ENCODE peak calls at places on chromosomes 2 and 18, in seven cellular contexts. J is tibial artery; T is amniotic epithelial cell; W is GM20000; F is activated CD8-positive, alpha-beta memory T cell treated with anti-CD3 and anti-CD28 coated beads, Interleukin-2, amount 50 U/mL, for 48 hours; V is ovary; X is astrocyte of the spinal cord. B is an unnamed sample.

GRCh38 chr18:3649559-3650426 is 199.8 kb downstream of the TGIF1 start:
- DNase-seq in V (peak), W (no peak), F (no peak), T (peak), J (peak), X (peak), B (no peak)

GRCh38 chr2:68463287-68463877 is 3.7 kb downstream of the FBXO48 start:
- DNase-seq in V (no peak), W (peak), X (peak), F (no peak), T (peak), J (no peak), B (no peak)

GRCh38 chr2:100321881-100322820 is at the start of gene LONRF2:
- DNase-seq in T (peak), W (peak), V (peak), F (peak), J (no peak), X (no peak), B (peak)

GRCh38 chr2:62627667-62628066 is 77.8 kb upstream of the EHBP1 start:
- DNase-seq in X (no peak), V (no peak), J (no peak), W (no peak), T (no peak), F (no peak), B (no peak)

GRCh38 chr2:111967018-111967417 is 68.6 kb downstream of the MERTK start:
- DNase-seq in J (no peak), T (no peak), W (no peak), F (no peak), V (no peak), X (no peak), B (no peak)

GRCh38 chr2:23550553-23550952 is 165.6 kb downstream of the KLHL29 start:
- DNase-seq in X (peak), J (peak), T (no peak), F (no peak), V (no peak), W (no peak), B (no peak)

GRCh38 chr2:176160251-176161040 is 3.3 kb downstream of the HOXD3 start:
- DNase-seq in T (no peak), W (no peak), X (no peak), F (no peak), J (no peak), V (no peak), B (no peak)

GRCh38 chr2:216695401-216695821 is at the start of gene IGFBP5:
- DNase-seq in X (peak), T (peak), J (peak), W (no peak), V (peak), F (no peak), B (peak)

GRCh38 chr2:185279999-185280398 is 458.6 kb upstream of the FSIP2 start:
- DNase-seq in F (no peak), J (no peak), X (peak), T (peak), V (no peak), W (peak), B (no peak)

GRCh38 chr2:241375300-241375699 is 19.2 kb downstream of the FARP2 start:
- DNase-seq in X (no peak), J (no peak), T (no peak), V (no peak), F (no peak), W (no peak), B (no peak)

GRCh38 chr2:238606311-238606710 is 179.6 kb downstream of the ASB1 start:
- DNase-seq in T (no peak), F (no peak), J (no peak), X (no peak), W (no peak), V (no peak), B (no peak)

GRCh38 chr18:10320848-10321247 is 133.6 kb upstream of the APCDD1 start:
- DNase-seq in J (no peak), X (peak), F (no peak), T (peak), V (no peak), W (no peak), B (no peak)

GRCh38 chr2:241842620-241843211 is 16.0 kb downstream of the PDCD1 start:
- DNase-seq in T (no peak), W (peak), X (no peak), V (peak), J (peak), F (peak), B (peak)

GRCh38 chr2:211281430-211282073 is 725.2 kb downstream of the CPS1 start:
- DNase-seq in T (no peak), F (no peak), X (no peak), W (no peak), J (no peak), V (no peak), B (no peak)

GRCh38 chr2:177317857-177318256 is 53.3 kb upstream of the NFE2L2 start:
- DNase-seq in X (no peak), V (no peak), F (no peak), J (no peak), W (no peak), T (no peak), B (no peak)

GRCh38 chr2:120053891-120054290 is 41.0 kb downstream of the EPB41L5 start:
- DNase-seq in V (no peak), W (no peak), X (peak), F (no peak), J (no peak), T (peak), B (no peak)

GRCh38 chr2:23684540-23685176 is 242.3 kb downstream of the ATAD2B start:
- DNase-seq in X (no peak), W (no peak), V (no peak), J (no peak), F (no peak), T (no peak), B (no peak)

GRCh38 chr2:26330114-26330581 is 15.8 kb upstream of the SELENOI start:
- DNase-seq in T (peak), V (peak), X (peak), F (peak), W (peak), J (peak), B (peak)

GRCh38 chr2:56185101-56185581 is 1.4 kb downstream of the CCDC85A start:
- DNase-seq in W (no peak), T (no peak), X (no peak), V (no peak), F (no peak), J (peak), B (peak)

GRCh38 chr2:194870974-194871535 is 786.0 kb upstream of the SLC39A10 start:
- DNase-seq in V (no peak), T (no peak), X (no peak), J (no peak), W (no peak), F (no peak), B (no peak)

GRCh38 chr2:227163998-227164744 is at the start of the genes COL4A3 and COL4A4:
- DNase-seq in V (peak), X (no peak), W (peak), F (peak), T (no peak), J (peak), B (peak)

GRCh38 chr2:19651466-19651865 is 250.3 kb downstream of the TTC32 start:
- DNase-seq in J (no peak), T (no peak), W (no peak), F (no peak), V (no peak), X (peak), B (no peak)

GRCh38 chr2:177545981-177546600 is 153.5 kb downstream of the AGPS start:
- DNase-seq in J (no peak), F (no peak), W (no peak), V (no peak), X (no peak), T (no peak), B (no peak)

GRCh38 chr2:54558188-54558975 is 102.3 kb downstream of the SPTBN1 start:
- DNase-seq in F (peak), W (peak), X (peak), J (peak), V (peak), T (peak), B (peak)

GRCh38 chr2:103005386-103005785 is 243.6 kb downstream of the TMEM182 start:
- DNase-seq in J (no peak), X (no peak), V (no peak), F (no peak), T (no peak), W (no peak), B (no peak)

GRCh38 chr2:231200805-231201474 is 2.5 kb downstream of the ARMC9 start:
- DNase-seq in X (peak), W (no peak), J (no peak), T (peak), V (no peak), F (no peak), B (no peak)

GRCh38 chr2:9201185-9201891 is 5.3 kb upstream of the ASAP2 start:
- DNase-seq in W (no peak), J (no peak), F (peak), X (peak), V (no peak), T (peak), B (no peak)

GRCh38 chr2:105280281-105280680 is 38.7 kb downstream of the GPR45 start:
- DNase-seq in F (no peak), T (no peak), J (no peak), W (no peak), X (no peak), V (no peak), B (no peak)

GRCh38 chr2:71330155-71330554 is 1.4 kb upstream of the ZNF638 start:
- DNase-seq in W (no peak), J (no peak), T (no peak), X (no peak), V (no peak), F (no peak), B (no peak)

GRCh38 chr2:5132281-5132680 is 559.9 kb upstream of the SOX11 start:
- DNase-seq in T (no peak), V (no peak), J (no peak), X (no peak), W (no peak), F (no peak), B (no peak)

GRCh38 chr2:106157416-106157815 is 36.7 kb downstream of the UXS1 start:
- DNase-seq in J (no peak), W (no peak), T (no peak), F (no peak), X (no peak), V (no peak), B (no peak)

GRCh38 chr2:207300817-207301216 is 135.1 kb upstream of the KLF7 start:
- DNase-seq in W (no peak), T (no peak), V (no peak), F (no peak), X (no peak), J (no peak), B (no peak)

GRCh38 chr2:219475697-219476604 is 22.7 kb upstream of the GMPPA start:
- DNase-seq in V (peak), T (peak), J (peak), F (peak), X (peak), W (peak), B (peak)

GRCh38 chr18:75113455-75113854 is 95.5 kb downstream of the PTGR3 start:
- DNase-seq in J (no peak), F (peak), W (no peak), T (no peak), V (no peak), X (no peak), B (no peak)

GRCh38 chr18:13217971-13218375 is 587 bp upstream of the LDLRAD4 start:
- DNase-seq in V (no peak), X (no peak), F (no peak), W (peak), T (no peak), J (peak), B (peak)